ENCODE peak calls at places on chromosomes 7 and 10, in ten cellular contexts. K, U, P, R, W, J, X, G, V and B are unnamed samples. For H3K4me1, the result is how much of the 10 kb centered on the place peaks cover.

GRCh38 chr10:71809628-71810027 is 36.3 kb upstream of the VSIR start:
- DNase-seq in K (no peak), U (no peak), P (no peak), R (no peak), W (no peak), J (no peak), X (no peak), G (no peak), V (no peak), B (no peak)

GRCh38 chr7:13946181-13946580 is 43.3 kb downstream of the ETV1 start:
- DNase-seq in K (no peak), U (no peak), P (no peak), R (no peak), W (no peak), J (no peak), X (no peak), G (peak), V (no peak), B (no peak)

GRCh38 chr7:105677803-105678583 is 96.7 kb upstream of the EFCAB10 start:
- DNase-seq in K (no peak), U (no peak), P (no peak), R (peak), W (peak), J (peak), X (peak), G (no peak), V (no peak), B (no peak)

GRCh38 chr10:82124713-82125112 is 249.7 kb downstream of the NRG3 start:
- DNase-seq in K (no peak), U (no peak), P (no peak), R (no peak), W (no peak), J (no peak), X (no peak), G (no peak), V (no peak), B (no peak)

GRCh38 chr7:155169081-155169480 is 99.0 kb downstream of the HTR5A start:
- DNase-seq in K (no peak), U (peak), P (no peak), R (no peak), W (no peak), J (no peak), X (no peak), G (no peak), V (no peak), B (no peak)

GRCh38 chr7:13467111-13467547 is 522.3 kb downstream of the ETV1 start:
- DNase-seq in K (no peak), U (no peak), P (no peak), R (no peak), W (no peak), J (no peak), X (no peak), G (no peak), V (no peak), B (no peak)

GRCh38 chr10:25725917-25726716 is 207.9 kb upstream of the MYO3A start:
- DNase-seq in K (no peak), U (peak), P (no peak), R (no peak), W (no peak), J (peak), X (peak), G (peak), V (peak), B (no peak)

GRCh38 chr7:233456-234035 is 41.2 kb downstream of the FAM20C start:
- DNase-seq in K (no peak), U (no peak), P (no peak), R (no peak), W (no peak), J (no peak), X (no peak), G (no peak), V (no peak), B (peak)

GRCh38 chr7:27269455-27269854 is 26.9 kb downstream of the EVX1 start:
- DNase-seq in K (no peak), U (no peak), P (no peak), R (no peak), W (no peak), J (no peak), X (no peak), G (no peak), V (no peak), B (no peak)

GRCh38 chr10:14598809-14599764 is 175.6 kb downstream of the FAM107B start:
- DNase-seq in K (no peak), U (no peak), P (no peak), R (no peak), W (no peak), J (no peak), X (no peak), G (no peak), V (no peak), B (no peak)

GRCh38 chr10:98694863-98695262 is 248.1 kb upstream of the HPS1 start:
- DNase-seq in K (no peak), U (no peak), P (no peak), R (no peak), W (no peak), J (no peak), X (no peak), G (no peak), V (no peak), B (no peak)

GRCh38 chr7:80134536-80135305 is at the start of gene GNAI1:
- DNase-seq in K (no peak), U (peak), P (peak), R (peak), W (peak), J (peak), X (peak), G (peak), V (peak), B (peak)

GRCh38 chr10:35135861-35136260 is 9.2 kb downstream of the CREM start:
- DNase-seq in K (no peak), U (no peak), P (no peak), R (peak), W (no peak), J (no peak), X (no peak), G (no peak), V (no peak), B (no peak)

GRCh38 chr10:14293516-14293915 is 37.2 kb downstream of the FRMD4A start:
- DNase-seq in K (no peak), U (no peak), P (no peak), R (no peak), W (no peak), J (no peak), X (no peak), G (peak), V (no peak), B (no peak)

GRCh38 chr10:70328987-70329386 is 45.2 kb upstream of the NPFFR1 start:
- DNase-seq in K (no peak), U (peak), P (no peak), R (no peak), W (no peak), J (no peak), X (no peak), G (peak), V (peak), B (no peak)

GRCh38 chr10:102368072-102368471 is 27.4 kb upstream of the NFKB2 start:
- DNase-seq in K (no peak), U (no peak), P (no peak), R (no peak), W (no peak), J (no peak), X (no peak), G (no peak), V (no peak), B (no peak)

GRCh38 chr10:70748305-70748704 is 36.9 kb downstream of the TBATA start:
- DNase-seq in K (no peak), U (no peak), P (no peak), R (no peak), W (no peak), J (no peak), X (no peak), G (no peak), V (no peak), B (no peak)

GRCh38 chr7:4747013-4747412 is 28.4 kb upstream of the AP5Z1 start:
- DNase-seq in K (no peak), U (no peak), P (no peak), R (no peak), W (no peak), J (no peak), X (no peak), G (no peak), V (no peak), B (peak)

GRCh38 chr7:106659369-106659962 is 1.5 kb downstream of the CCDC71L start:
- DNase-seq in K (no peak), U (no peak), P (no peak), R (no peak), W (no peak), J (no peak), X (no peak), G (no peak), V (no peak), B (no peak)

GRCh38 chr10:57972783-57973182 is 294.9 kb downstream of the IPMK start:
- DNase-seq in K (no peak), U (no peak), P (no peak), R (no peak), W (no peak), J (peak), X (no peak), G (no peak), V (no peak), B (no peak)

GRCh38 chr7:158051372-158051760 is 536.3 kb downstream of the PTPRN2 start:
- DNase-seq in K (no peak), U (no peak), P (no peak), R (no peak), W (no peak), J (no peak), X (no peak), G (no peak), V (no peak), B (no peak)

GRCh38 chr7:152756126-152756525 is 3.4 kb upstream of the ACTR3B start:
- DNase-seq in K (no peak), U (no peak), P (no peak), R (no peak), W (no peak), J (no peak), X (no peak), G (peak), V (no peak), B (no peak)

DNA sequence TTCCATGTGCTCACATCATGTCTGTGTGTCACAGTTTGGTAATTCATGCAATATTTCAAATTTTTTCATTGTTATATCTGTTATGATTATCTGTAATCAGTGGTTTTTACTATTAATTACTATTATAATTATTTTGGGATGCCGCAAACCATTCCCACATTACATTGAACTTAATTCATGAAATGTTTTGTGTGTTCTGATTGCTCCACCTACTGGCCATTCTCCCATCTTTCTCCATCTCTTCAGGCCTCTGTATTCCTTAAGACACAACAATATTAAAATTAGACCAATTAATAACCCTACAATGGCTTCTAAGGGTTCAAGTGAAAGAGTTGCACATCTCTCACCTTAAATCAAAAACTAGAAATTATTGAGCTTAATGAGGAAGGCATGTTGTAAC is 398.5 kb downstream of the PCDH15 start:
- DNase-seq in K (no peak), U (peak), P (no peak), R (no peak), W (no peak), J (no peak), X (peak), G (peak), V (peak), B (no peak)
- TF ChIP-seq CTCF in K (no peak), U (peak), P (no peak), R (no peak), W (no peak), J (no peak), X (peak), G (peak), V (no peak), B (no peak)

DNA sequence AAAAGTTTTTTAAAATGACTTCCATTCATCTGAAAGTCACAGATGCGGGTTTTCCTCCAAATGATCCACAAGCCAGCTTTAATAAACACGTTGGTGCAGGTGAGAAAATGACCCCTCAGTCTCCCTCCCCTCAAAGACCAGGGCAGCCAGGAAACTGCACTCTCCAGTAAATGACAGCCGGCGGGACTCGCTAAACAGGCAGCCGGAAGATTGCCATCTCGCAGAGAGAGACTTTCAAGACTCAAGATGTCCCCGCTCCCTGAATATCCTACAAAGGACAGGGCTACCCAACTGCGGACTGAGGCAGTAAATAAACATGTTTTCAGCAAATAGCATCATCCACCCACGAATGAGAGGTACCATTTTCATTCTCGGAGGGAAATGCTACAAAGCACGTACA is 116.8 kb downstream of the DIP2C start:
- DNase-seq in K (no peak), U (no peak), P (no peak), R (no peak), W (no peak), J (no peak), X (no peak), G (no peak), V (no peak), B (no peak)
- H3K4me1 ChIP-seq in K (half or more), U (under half), P (under half), R (under half), W (under half), J (under half), X (under half), G (under half), V (under half), B (under half)

GRCh38 chr10:128542659-128543058 is 416.4 kb upstream of the MKI67 start:
- DNase-seq in K (no peak), U (no peak), P (no peak), R (no peak), W (no peak), J (no peak), X (peak), G (no peak), V (peak), B (no peak)

GRCh38 chr10:128537888-128538287 is 411.7 kb upstream of the MKI67 start:
- DNase-seq in K (no peak), U (no peak), P (no peak), R (no peak), W (no peak), J (no peak), X (no peak), G (no peak), V (no peak), B (no peak)

GRCh38 chr10:128540806-128541739 is 414.9 kb upstream of the MKI67 start:
- DNase-seq in K (no peak), U (no peak), P (no peak), R (no peak), W (no peak), J (peak), X (peak), G (no peak), V (peak), B (peak)

GRCh38 chr10:128543186-128543585 is 417.0 kb upstream of the MKI67 start:
- DNase-seq in K (no peak), U (no peak), P (no peak), R (no peak), W (no peak), J (no peak), X (no peak), G (no peak), V (no peak), B (no peak)

GRCh38 chr10:128539784-128540759 is 413.8 kb upstream of the MKI67 start:
- DNase-seq in K (no peak), U (no peak), P (no peak), R (no peak), W (no peak), J (no peak), X (no peak), G (no peak), V (no peak), B (peak)
- H3K4me3 ChIP-seq in K (no peak), U (no peak), P (no peak), R (no peak), W (no peak), J (peak), X (no peak), G (no peak), V (peak), B (peak)

GRCh38 chr10:84216834-84217233 is 8.5 kb downstream of the LRIT2 start:
- DNase-seq in K (no peak), U (no peak), P (no peak), R (no peak), W (no peak), J (no peak), X (no peak), G (no peak), V (no peak), B (no peak)

GRCh38 chr10:84214046-84214572 is 11.2 kb downstream of the LRIT2 start:
- DNase-seq in K (no peak), U (no peak), P (no peak), R (no peak), W (no peak), J (no peak), X (no peak), G (no peak), V (peak), B (no peak)

GRCh38 chr10:84213076-84213475 is 12.3 kb downstream of the LRIT2 start:
- DNase-seq in K (no peak), U (no peak), P (no peak), R (no peak), W (no peak), J (no peak), X (no peak), G (no peak), V (no peak), B (no peak)

GRCh38 chr10:84212015-84212414 is 13.3 kb downstream of the LRIT2 start:
- DNase-seq in K (no peak), U (no peak), P (no peak), R (no peak), W (no peak), J (no peak), X (no peak), G (no peak), V (no peak), B (no peak)

GRCh38 chr10:84214612-84215235 is 10.6 kb downstream of the LRIT2 start:
- DNase-seq in K (no peak), U (peak), P (no peak), R (no peak), W (no peak), J (peak), X (no peak), G (peak), V (peak), B (no peak)
- TF ChIP-seq CTCF in K (no peak), U (peak), P (no peak), R (no peak), W (peak), J (no peak), X (peak), G (peak), V (peak), B (peak)

GRCh38 chr7:30800785-30801252 is 29.6 kb downstream of the MINDY4 start:
- DNase-seq in K (peak), U (peak), P (peak), R (peak), W (no peak), J (peak), X (peak), G (peak), V (peak), B (peak)

GRCh38 chr7:30802812-30803211 is 31.6 kb downstream of the MINDY4 start:
- DNase-seq in K (peak), U (no peak), P (no peak), R (no peak), W (no peak), J (no peak), X (no peak), G (no peak), V (no peak), B (no peak)

GRCh38 chr7:30797294-30798040 is 26.2 kb downstream of the MINDY4 start:
- DNase-seq in K (peak), U (no peak), P (no peak), R (no peak), W (no peak), J (peak), X (no peak), G (no peak), V (no peak), B (no peak)

GRCh38 chr7:30799206-30799975 is 28.2 kb downstream of the MINDY4 start:
- DNase-seq in K (peak), U (peak), P (peak), R (no peak), W (peak), J (no peak), X (no peak), G (peak), V (no peak), B (no peak)

GRCh38 chr7:30799976-30800661 is 28.9 kb downstream of the MINDY4 start:
- DNase-seq in K (peak), U (no peak), P (no peak), R (no peak), W (no peak), J (no peak), X (no peak), G (no peak), V (no peak), B (no peak)
- H3K4me1 ChIP-seq in K (half or more), U (half or more), P (under half), R (under half), W (under half), J (under half), X (under half), G (half or more), V (under half), B (half or more)

GRCh38 chr10:72954596-72955569 is at the start of gene PLA2G12B:
- DNase-seq in K (no peak), U (no peak), P (no peak), R (peak), W (no peak), J (peak), X (peak), G (no peak), V (no peak), B (no peak)
- H3K4me3 ChIP-seq in K (no peak), U (no peak), P (no peak), R (peak), W (no peak), J (peak), X (no peak), G (no peak), V (no peak), B (no peak)